ENCODE peak calls at places on chromosomes 4 and X, in four cellular contexts. One of them, this sample, is unnamed.

GRCh38 chr4:36082817-36083216 is 161.5 kb downstream of the ARAP2 start:
- DNase-seq in SW480: no peak
- DNase-seq in upper lobe of right lung: no peak
- DNase-seq in fibroblast of lung: no peak
- DNase-seq in this sample: no peak

GRCh38 chrX:119481218-119481875 is 13.1 kb downstream of the SLC25A5 start:
- DNase-seq in upper lobe of right lung: peak; percentile 78
- DNase-seq in SW480: no peak
- DNase-seq in fibroblast of lung: no peak
- DNase-seq in this sample: no peak

GRCh38 chr4:111605111-111605510 is 540.1 kb upstream of the FAM241A start:
- DNase-seq in upper lobe of right lung: no peak
- DNase-seq in fibroblast of lung: no peak
- DNase-seq in SW480: no peak
- DNase-seq in this sample: no peak

GRCh38 chr4:23887989-23888388 is 1.9 kb downstream of the PPARGC1A start:
- DNase-seq in SW480: no peak
- DNase-seq in fibroblast of lung: no peak
- DNase-seq in upper lobe of right lung: no peak
- DNase-seq in this sample: no peak

GRCh38 chrX:45472968-45473367 is 272.3 kb upstream of the DIPK2B start:
- DNase-seq in fibroblast of lung: peak; percentile 63
- DNase-seq in upper lobe of right lung: no peak
- DNase-seq in SW480: peak; percentile 2
- DNase-seq in this sample: no peak

GRCh38 chr4:109359040-109359646 is 56.7 kb upstream of the COL25A1 start:
- DNase-seq in SW480: no peak
- DNase-seq in upper lobe of right lung: no peak
- DNase-seq in fibroblast of lung: no peak
- DNase-seq in this sample: no peak

GRCh38 chrX:107710617-107711391 is 64.8 kb downstream of the TSC22D3 start:
- DNase-seq in fibroblast of lung: peak; percentile 96
- DNase-seq in upper lobe of right lung: no peak
- DNase-seq in SW480: peak; percentile 41
- DNase-seq in this sample: peak; percentile 53

GRCh38 chr4:40719008-40719623 is 30.6 kb upstream of the NSUN7 start:
- DNase-seq in fibroblast of lung: peak; percentile 66
- DNase-seq in SW480: peak; percentile 39
- DNase-seq in upper lobe of right lung: no peak
- DNase-seq in this sample: no peak

This sample was measured in mesenteric fat pad.